ENCODE peak calls at places on chromosomes 6 and 20, in seven cellular contexts. U is IMR-90, I is endothelial cell of umbilical vein, V is tibial nerve, G is transverse colon, C is sigmoid colon, H is psoas muscle. D is an unnamed sample.

GRCh38 chr6:39280247-39280731 is 33.9 kb downstream of the KCNK17 start:
- DNase-seq in U (no peak), H (peak; percentile 54), G (peak; percentile 75), V (no peak), I (no peak), C (no peak), D (no peak)

GRCh38 chr6:145929037-145929633 is 35.0 kb downstream of the SHPRH start:
- DNase-seq in H (no peak), C (no peak), G (no peak), V (no peak), I (peak; percentile 53), U (peak; percentile 60), D (no peak)

GRCh38 chr6:158517581-158517980 is 42.3 kb upstream of the TMEM181 start:
- DNase-seq in I (no peak), C (no peak), U (no peak), G (no peak), H (no peak), V (no peak), D (no peak)

GRCh38 chr6:105019285-105019684 is 62.4 kb downstream of the LIN28B start:
- DNase-seq in C (no peak), G (no peak), I (no peak), U (no peak), H (no peak), V (no peak), D (no peak)

GRCh38 chr6:138535728-138536454 is 36.6 kb upstream of the NHSL1 start:
- DNase-seq in H (no peak), U (no peak), V (no peak), C (no peak), I (no peak), G (no peak), D (no peak)

GRCh38 chr6:27825025-27825823 is 87.0 kb downstream of the OR2B2 start:
- DNase-seq in I (peak; percentile 49), H (no peak), U (no peak), V (no peak), G (no peak), C (no peak), D (no peak)

GRCh38 chr6:73285674-73286283 is 22.8 kb upstream of the KHDC1 start:
- DNase-seq in G (no peak), H (no peak), I (peak; percentile 60), V (no peak), C (no peak), U (peak; percentile 76), D (no peak)

GRCh38 chr6:113148576-113148975 is 708.6 kb upstream of the MARCKS start:
- DNase-seq in I (no peak), C (no peak), V (no peak), G (no peak), U (peak; percentile 64), H (no peak), D (no peak)

GRCh38 chr6:16187185-16187584 is 51.2 kb upstream of the GMPR start:
- DNase-seq in V (no peak), G (no peak), C (no peak), H (no peak), I (no peak), U (no peak), D (no peak)

GRCh38 chr6:136640132-136640915 is 90.1 kb upstream of the MAP7 start:
- DNase-seq in H (peak; percentile 38), U (peak; percentile 82), G (no peak), C (no peak), V (no peak), I (no peak), D (no peak)

GRCh38 chr6:88855521-88856152 is 107.8 kb downstream of the RNGTT start:
- DNase-seq in H (no peak), G (no peak), U (peak; percentile 31), C (no peak), V (no peak), I (no peak), D (no peak)

DNA sequence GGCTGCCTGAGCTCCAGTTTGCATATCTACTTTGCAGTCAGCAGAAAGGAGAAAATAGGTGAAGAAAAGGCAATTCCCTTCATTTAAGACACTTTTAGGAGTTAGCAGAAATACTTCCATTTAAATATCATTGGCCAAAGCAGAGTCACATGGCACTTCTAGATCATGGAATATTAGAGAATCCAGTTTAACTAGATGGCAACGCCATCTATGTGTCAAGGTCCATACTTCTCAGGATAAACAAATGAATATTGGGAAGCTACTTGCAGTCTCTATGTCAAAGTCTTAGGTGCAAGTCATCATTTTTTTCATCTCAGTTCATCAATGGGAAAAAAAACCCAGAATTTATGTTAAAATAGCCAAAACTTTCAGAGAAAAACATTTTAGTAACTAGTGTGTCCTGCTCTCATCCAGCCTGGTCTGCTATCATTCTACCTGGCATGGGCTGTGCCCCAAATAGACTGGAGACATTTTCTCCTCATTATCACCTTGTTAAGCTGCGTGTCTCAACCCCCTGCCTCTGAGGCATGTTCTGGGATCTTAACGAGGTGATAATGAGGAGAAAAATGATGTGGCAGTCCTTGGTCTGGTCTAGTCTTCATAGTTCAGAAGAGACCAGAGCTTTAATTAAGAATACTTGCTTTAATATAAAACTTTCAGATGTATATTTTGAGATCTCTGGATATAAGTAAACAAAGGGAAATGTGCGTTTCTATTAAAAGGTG is 227.3 kb downstream of the TBX18 start:
- DNase-seq in G (no peak), I (no peak), C (no peak), V (no peak), H (no peak), U (no peak), D (no peak)
- TF ChIP-seq CTCF in G (no peak), I (no peak), C (no peak), V (no peak), H (no peak), U (no peak), D (no peak)

GRCh38 chr6:43767553-43768505 is 2.2 kb upstream of the VEGFA start:
- DNase-seq in G (no peak), V (no peak), C (peak; percentile 55), I (no peak), H (no peak), U (no peak), D (no peak)
- TF ChIP-seq CTCF in G (no peak), V (no peak), C (no peak), I (no peak), H (no peak), U (no peak), D (no peak)

GRCh38 chr20:35260426-35260825 is 17.5 kb downstream of the MMP24OS start:
- DNase-seq in I (no peak), C (no peak), G (no peak), V (no peak), U (no peak), H (no peak), D (no peak)

GRCh38 chr20:35267092-35267491 is 10.8 kb downstream of the MMP24OS start:
- DNase-seq in U (no peak), I (no peak), V (no peak), C (no peak), H (no peak), G (no peak), D (no peak)

GRCh38 chr20:35269055-35269781 is 8.7 kb downstream of the MMP24OS start:
- DNase-seq in C (no peak), H (peak; percentile 66), U (peak; percentile 62), G (peak; percentile 65), V (no peak), I (peak; percentile 66), D (no peak)

GRCh38 chr20:35263609-35264223 is 14.2 kb downstream of the MMP24OS start:
- DNase-seq in V (no peak), I (no peak), C (no peak), H (no peak), U (no peak), G (no peak), D (no peak)

DNA sequence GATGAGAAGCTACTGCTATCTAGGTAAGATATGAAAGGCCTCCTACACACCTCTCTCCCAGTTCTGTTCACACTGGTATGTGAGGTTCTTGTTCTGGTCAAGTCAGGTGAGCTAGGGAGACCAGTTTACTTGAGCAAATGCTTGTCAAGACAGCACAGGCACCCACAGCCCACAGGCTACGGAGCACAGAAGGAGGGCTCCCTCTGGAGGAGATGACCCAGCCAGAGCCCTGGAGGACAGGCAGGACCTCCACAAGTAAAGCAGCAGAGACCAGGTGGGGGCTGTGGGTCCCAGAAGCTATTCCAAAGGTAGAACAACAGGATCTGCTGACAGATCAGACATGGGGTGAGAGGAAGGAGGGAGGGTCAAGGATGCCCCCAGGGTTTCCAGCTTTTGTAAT is 13.2 kb downstream of the MMP24OS start:
- DNase-seq in G (no peak), H (no peak), U (peak; percentile 22), V (no peak), C (no peak), I (peak; percentile 44), D (no peak)
- TF ChIP-seq CTCF in G (no peak), H (no peak), U (peak; percentile 26), V (no peak), C (no peak), I (peak; percentile 52), D (no peak)

GRCh38 chr6:123986938-123987337 is 183.3 kb downstream of the NKAIN2 start:
- DNase-seq in U (no peak), H (no peak), I (no peak), G (no peak), C (no peak), V (no peak), D (no peak)
- TF ChIP-seq CTCF in U (no peak), H (no peak), I (no peak), G (no peak), C (no peak), V (no peak), D (no peak)

GRCh38 chr6:3851839-3852238 is 2.7 kb downstream of the FAM50B start:
- DNase-seq in C (no peak), H (no peak), V (no peak), I (no peak), G (no peak), U (no peak), D (no peak)
- TF ChIP-seq CTCF in C (no peak), H (no peak), V (no peak), I (no peak), G (no peak), U (no peak), D (no peak)

D was measured in coronary artery.